ENCODE peak calls at places on chromosomes 16 and 17, in ten cellular contexts. G is nucleus accumbens; X is stimulated activated CD4-positive, alpha-beta T cell treated with anti-CD3 and anti-CD28 coated beads, Interleukin-4, amount 100 ng/mL, for 4 hours; P is gastrocnemius medialis; I is H9; K is heart right ventricle; Z is bronchial epithelial cell; W is lower leg skin; S is HTR-8/SVneo; F is RWPE1. C is an unnamed sample.

GRCh38 chr17:78599419-78599818 is 22.2 kb upstream of the DNAH17 start:
- DNase-seq in G (no peak), X (no peak), P (no peak), I (no peak), K (no peak), Z (no peak), W (no peak), S (no peak), F (no peak), C (no peak)

GRCh38 chr17:49848739-49849138 is 870 bp upstream of the TAC4 start:
- DNase-seq in G (no peak), X (no peak), P (no peak), I (no peak), K (no peak), Z (no peak), W (no peak), S (no peak), F (no peak), C (no peak)

GRCh38 chr17:784143-784542 is 2.0 kb downstream of the MRM3 start:
- DNase-seq in G (no peak), X (no peak), P (no peak), I (no peak), K (no peak), Z (peak; percentile 26), W (peak; percentile 32), S (no peak), F (no peak), C (no peak)

GRCh38 chr16:85950519-85950918 is 51.6 kb downstream of the IRF8 start:
- DNase-seq in G (no peak), X (no peak), P (no peak), I (no peak), K (no peak), Z (no peak), W (no peak), S (no peak), F (no peak), C (no peak)

GRCh38 chr16:53768167-53768566 is 64.2 kb downstream of the FTO start:
- DNase-seq in G (no peak), X (no peak), P (no peak), I (no peak), K (no peak), Z (no peak), W (no peak), S (no peak), F (no peak), C (no peak)

GRCh38 chr17:59001158-59001814 is 105.4 kb downstream of the TRIM37 start:
- DNase-seq in G (no peak), X (peak; percentile 51), P (peak; percentile 29), I (peak; percentile 41), K (no peak), Z (peak; percentile 72), W (peak; percentile 86), S (peak; percentile 63), F (no peak), C (no peak)

GRCh38 chr16:2004795-2005517 is 4.7 kb downstream of the ZNF598 start:
- DNase-seq in G (no peak), X (no peak), P (no peak), I (no peak), K (no peak), Z (no peak), W (no peak), S (no peak), F (no peak), C (no peak)

GRCh38 chr17:45900136-45900535 is 5.8 kb downstream of the MAPT start:
- DNase-seq in G (no peak), X (no peak), P (no peak), I (no peak), K (no peak), Z (no peak), W (no peak), S (no peak), F (no peak), C (no peak)

GRCh38 chr17:72592242-72592966 is 471.6 kb downstream of the SOX9 start:
- DNase-seq in G (peak; percentile 74), X (peak; percentile 28), P (no peak), I (peak; percentile 94), K (peak; percentile 63), Z (peak; percentile 62), W (peak; percentile 88), S (peak; percentile 98), F (peak; percentile 95), C (peak; percentile 88)

GRCh38 chr16:87533061-87533460 is 40.2 kb upstream of the ZCCHC14 start:
- DNase-seq in G (no peak), X (no peak), P (no peak), I (no peak), K (no peak), Z (no peak), W (no peak), S (no peak), F (no peak), C (no peak)

GRCh38 chr17:74825003-74825627 is 34.6 kb downstream of the GRIN2C start:
- DNase-seq in G (no peak), X (no peak), P (no peak), I (no peak), K (no peak), Z (no peak), W (no peak), S (no peak), F (no peak), C (no peak)

GRCh38 chr16:31071861-31072260 is 2.2 kb downstream of the ZNF668 start:
- DNase-seq in G (no peak), X (no peak), P (no peak), I (no peak), K (no peak), Z (peak; percentile 27), W (no peak), S (no peak), F (no peak), C (no peak)

GRCh38 chr16:87802670-87803069 is 36.9 kb upstream of the KLHDC4 start:
- DNase-seq in G (no peak), X (no peak), P (no peak), I (no peak), K (no peak), Z (no peak), W (no peak), S (no peak), F (no peak), C (no peak)

GRCh38 chr16:16007743-16008111 is 58.3 kb downstream of the ABCC1 start:
- DNase-seq in G (no peak), X (no peak), P (no peak), I (no peak), K (no peak), Z (no peak), W (no peak), S (no peak), F (no peak), C (no peak)

GRCh38 chr17:56577810-56578209 is 15.7 kb upstream of the NOG start:
- DNase-seq in G (no peak), X (no peak), P (peak; percentile 76), I (peak; percentile 40), K (peak; percentile 20), Z (no peak), W (no peak), S (no peak), F (no peak), C (no peak)

GRCh38 chr16:57623251-57624043 is 5.0 kb upstream of the ADGRG1 start:
- DNase-seq in G (peak; percentile 82), X (no peak), P (no peak), I (peak; percentile 50), K (no peak), Z (peak; percentile 87), W (no peak), S (no peak), F (peak; percentile 76), C (no peak)

GRCh38 chr17:6509295-6509771 is 47.0 kb downstream of the PITPNM3 start:
- DNase-seq in G (no peak), X (no peak), P (no peak), I (peak; percentile 75), K (no peak), Z (no peak), W (peak; percentile 84), S (no peak), F (no peak), C (no peak)

GRCh38 chr17:63491976-63492575 is 15.2 kb downstream of the ACE start:
- DNase-seq in G (no peak), X (no peak), P (no peak), I (no peak), K (no peak), Z (no peak), W (no peak), S (no peak), F (no peak), C (no peak)

GRCh38 chr16:78098544-78099371 is 696 bp upstream of the WWOX start:
- DNase-seq in G (no peak), X (no peak), P (no peak), I (no peak), K (no peak), Z (no peak), W (no peak), S (no peak), F (no peak), C (no peak)

C was measured in LoVo.